ENCODE peak calls at places on chromosomes 16 and 17, in six cellular contexts. K, H, Q, J, E and V are unnamed samples.

GRCh38 chr16:85138825-85139627 is 26.8 kb upstream of the CIBAR2 start:
- DNase-seq in K (no peak), H (no peak), Q (no peak), J (no peak), E (no peak), V (no peak)

GRCh38 chr17:7556627-7557026 is 1.9 kb upstream of the TNFSF13 start:
- DNase-seq in K (no peak), H (no peak), Q (no peak), J (no peak), E (no peak), V (no peak)

GRCh38 chr16:11530171-11530940 is 56.4 kb downstream of the LITAF start:
- DNase-seq in K (no peak), H (no peak), Q (no peak), J (no peak), E (peak; percentile 21), V (no peak)

GRCh38 chr16:1533443-1533951 is at the start of gene TMEM204:
- DNase-seq in K (no peak), H (no peak), Q (no peak), J (no peak), E (peak; percentile 81), V (no peak)

GRCh38 chr16:53433930-53434435 is 288 bp upstream of the RBL2 start:
- DNase-seq in K (peak; percentile 68), H (peak; percentile 58), Q (no peak), J (no peak), E (no peak), V (no peak)

GRCh38 chr17:8360260-8360659 is 16.2 kb downstream of the KRABD2 start:
- DNase-seq in K (no peak), H (no peak), Q (no peak), J (no peak), E (no peak), V (no peak)

GRCh38 chr16:28984619-28985135 is at the start of gene LAT:
- DNase-seq in K (no peak), H (no peak), Q (no peak), J (no peak), E (peak; percentile 33), V (no peak)

GRCh38 chr16:10031473-10031872 is 150.8 kb downstream of the GRIN2A start:
- DNase-seq in K (peak; percentile 4), H (no peak), Q (no peak), J (no peak), E (no peak), V (no peak)

GRCh38 chr16:72536673-72537435 is 364.9 kb upstream of the PMFBP1 start:
- DNase-seq in K (no peak), H (no peak), Q (no peak), J (no peak), E (peak; percentile 10), V (peak; percentile 83)

GRCh38 chr16:2970563-2970962 is 1.4 kb downstream of the PAQR4 start:
- DNase-seq in K (no peak), H (no peak), Q (no peak), J (no peak), E (no peak), V (no peak)

GRCh38 chr16:79562166-79562823 is 38.2 kb downstream of the MAF start:
- DNase-seq in K (no peak), H (no peak), Q (no peak), J (no peak), E (no peak), V (no peak)

GRCh38 chr16:89863741-89864391 is 9.5 kb upstream of the TCF25 start:
- DNase-seq in K (no peak), H (no peak), Q (no peak), J (no peak), E (peak; percentile 25), V (peak; percentile 41)

GRCh38 chr17:68101075-68101991 is 65.8 kb downstream of the KPNA2 start:
- DNase-seq in K (peak; percentile 95), H (peak; percentile 92), Q (peak; percentile 25), J (peak; percentile 90), E (peak; percentile 86), V (peak; percentile 86)

GRCh38 chr17:68106085-68106484 is 70.5 kb downstream of the KPNA2 start:
- DNase-seq in K (no peak), H (no peak), Q (no peak), J (no peak), E (no peak), V (no peak)

GRCh38 chr17:68100000-68100641 is 64.6 kb downstream of the KPNA2 start:
- DNase-seq in K (no peak), H (no peak), Q (no peak), J (no peak), E (no peak), V (no peak)

GRCh38 chr17:68101992-68102758 is 66.6 kb downstream of the KPNA2 start:
- DNase-seq in K (peak; percentile 34), H (no peak), Q (no peak), J (no peak), E (peak; percentile 30), V (no peak)

DNA sequence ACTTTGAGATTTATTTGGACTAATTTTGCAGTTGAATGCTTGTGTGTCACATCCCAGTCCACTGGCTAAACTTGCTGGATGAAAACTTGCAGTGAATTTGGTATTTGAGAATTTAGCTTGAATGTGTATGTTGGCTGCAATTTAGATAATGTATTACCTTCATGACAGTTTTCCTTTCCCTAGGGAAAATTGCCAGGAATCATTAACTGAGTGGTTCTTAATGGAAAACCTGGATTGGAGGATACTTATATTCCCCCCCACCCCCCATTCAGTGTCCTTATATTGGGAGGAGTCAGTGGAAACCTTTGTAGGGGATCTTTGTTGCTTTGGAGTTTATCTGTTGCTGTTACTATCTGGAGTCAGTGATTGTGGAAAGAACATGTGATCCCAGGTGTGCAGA is 67.6 kb downstream of the KPNA2 start:
- DNase-seq in K (no peak), H (no peak), Q (no peak), J (no peak), E (no peak), V (no peak)
- H2AFZ ChIP-seq in K (peak overlapping the region; percentile 93), H (no peak overlapping the region), Q (peak overlapping the region; percentile 20), J (no peak overlapping the region), E (peak overlapping the region; percentile 97), V (no peak overlapping the region)

GRCh38 chr17:79299349-79299748 is 224.7 kb downstream of the ENGASE start:
- DNase-seq in K (no peak), H (no peak), Q (no peak), J (no peak), E (no peak), V (no peak)
- H3K4me1 ChIP-seq in K (no peaks in the 10 kb centered on the region), H (no peaks in the 10 kb centered on the region), Q (no peaks in the 10 kb centered on the region), J (no peaks in the 10 kb centered on the region), E (no peaks in the 10 kb centered on the region), V (no peaks in the 10 kb centered on the region)

GRCh38 chr17:17612085-17613022 is 20.8 kb upstream of the PEMT start:
- DNase-seq in K (no peak), H (no peak), Q (no peak), J (no peak), E (no peak), V (no peak)

GRCh38 chr17:17609121-17609520 is 17.6 kb upstream of the PEMT start:
- DNase-seq in K (peak; percentile 12), H (no peak), Q (no peak), J (no peak), E (no peak), V (no peak)

DNA sequence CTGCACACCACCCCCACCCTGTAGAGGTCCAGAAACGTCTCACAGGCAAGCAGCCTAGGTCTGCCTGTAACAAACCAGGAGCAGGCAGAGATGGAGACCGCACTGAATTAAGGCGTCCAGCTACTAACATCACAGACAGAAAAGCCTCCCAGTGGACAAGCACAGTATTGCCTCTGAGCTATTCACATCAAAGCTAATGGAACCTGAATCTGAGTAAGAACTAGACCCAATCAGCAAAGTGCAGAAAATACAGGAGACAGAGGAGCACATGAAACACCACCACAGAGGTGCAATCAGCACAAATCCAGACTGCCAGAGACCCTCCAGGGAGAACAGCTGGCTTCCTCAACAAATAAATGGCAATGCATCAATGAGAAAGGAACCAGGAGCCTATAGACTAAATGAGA is 22.2 kb upstream of the PEMT start:
- DNase-seq in K (peak; percentile 84), H (peak; percentile 70), Q (no peak), J (peak; percentile 78), E (peak; percentile 81), V (peak; percentile 42)
- H2AFZ ChIP-seq in K (peak overlapping the region; percentile 20), H (no peak overlapping the region), Q (no peak overlapping the region), J (peak overlapping the region; percentile 39), E (peak overlapping the region; percentile 8), V (no peak overlapping the region)

GRCh38 chr16:87471278-87472141 is 21.3 kb downstream of the ZCCHC14 start:
- DNase-seq in K (no peak), H (no peak), Q (no peak), J (no peak), E (peak; percentile 44), V (no peak)
- H3K4me1 ChIP-seq in K (peaks cover 3% of the 10 kb centered on the region), H (no peaks in the 10 kb centered on the region), Q (no peaks in the 10 kb centered on the region), J (peaks cover 5% of the 10 kb centered on the region), E (peaks cover 28% of the 10 kb centered on the region), V (no peaks in the 10 kb centered on the region)

GRCh38 chr16:82010649-82011048 is 621 bp downstream of the SDR42E1 start:
- DNase-seq in K (no peak), H (no peak), Q (no peak), J (no peak), E (no peak), V (no peak)
- H2AFZ ChIP-seq in K (no peak overlapping the region), H (no peak overlapping the region), Q (peak overlapping the region; percentile 100), J (no peak overlapping the region), E (no peak overlapping the region), V (no peak overlapping the region)

DNA sequence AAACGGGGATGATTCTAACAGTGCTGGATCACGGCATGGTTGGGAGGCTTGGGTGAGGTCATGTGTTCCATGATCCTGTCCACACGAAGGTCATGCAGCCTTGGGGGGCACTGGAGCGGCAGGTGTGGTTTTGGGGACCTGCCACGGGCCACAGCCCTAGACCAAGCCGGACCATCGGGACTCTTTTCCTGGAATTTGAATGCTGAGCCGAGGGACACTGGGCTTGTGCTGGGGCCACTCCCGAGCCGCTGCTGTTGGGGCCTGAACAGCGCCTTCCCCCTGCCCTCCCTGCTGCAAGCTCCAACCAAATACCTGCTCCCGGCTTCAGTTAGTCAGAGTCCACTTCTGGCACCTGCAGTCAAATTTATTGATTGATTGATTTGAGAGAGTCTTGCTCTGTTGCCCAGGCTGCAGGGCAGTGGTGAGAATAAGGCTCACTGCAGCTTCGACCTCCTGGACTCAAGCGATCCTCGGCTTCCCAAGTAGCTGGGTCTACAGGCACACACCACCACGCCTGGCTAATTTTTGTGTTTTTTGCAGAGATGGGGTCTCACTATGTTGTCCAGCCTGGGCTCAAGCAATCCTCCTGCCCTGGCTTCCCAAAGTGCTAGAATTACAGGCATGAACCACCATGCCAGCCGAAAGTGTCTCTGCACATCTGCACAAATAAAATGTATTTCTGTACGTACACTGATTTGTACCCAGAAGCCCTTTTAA is 37.2 kb upstream of the SLC38A10 start:
- DNase-seq in K (no peak), H (no peak), Q (no peak), J (no peak), E (no peak), V (no peak)
- H3K4me1 ChIP-seq in K (peaks cover 40% of the 10 kb centered on the region), H (peaks cover 65% of the 10 kb centered on the region), Q (peaks cover 35% of the 10 kb centered on the region), J (peaks cover 42% of the 10 kb centered on the region), E (peaks cover 14% of the 10 kb centered on the region), V (peaks cover 15% of the 10 kb centered on the region)

DNA sequence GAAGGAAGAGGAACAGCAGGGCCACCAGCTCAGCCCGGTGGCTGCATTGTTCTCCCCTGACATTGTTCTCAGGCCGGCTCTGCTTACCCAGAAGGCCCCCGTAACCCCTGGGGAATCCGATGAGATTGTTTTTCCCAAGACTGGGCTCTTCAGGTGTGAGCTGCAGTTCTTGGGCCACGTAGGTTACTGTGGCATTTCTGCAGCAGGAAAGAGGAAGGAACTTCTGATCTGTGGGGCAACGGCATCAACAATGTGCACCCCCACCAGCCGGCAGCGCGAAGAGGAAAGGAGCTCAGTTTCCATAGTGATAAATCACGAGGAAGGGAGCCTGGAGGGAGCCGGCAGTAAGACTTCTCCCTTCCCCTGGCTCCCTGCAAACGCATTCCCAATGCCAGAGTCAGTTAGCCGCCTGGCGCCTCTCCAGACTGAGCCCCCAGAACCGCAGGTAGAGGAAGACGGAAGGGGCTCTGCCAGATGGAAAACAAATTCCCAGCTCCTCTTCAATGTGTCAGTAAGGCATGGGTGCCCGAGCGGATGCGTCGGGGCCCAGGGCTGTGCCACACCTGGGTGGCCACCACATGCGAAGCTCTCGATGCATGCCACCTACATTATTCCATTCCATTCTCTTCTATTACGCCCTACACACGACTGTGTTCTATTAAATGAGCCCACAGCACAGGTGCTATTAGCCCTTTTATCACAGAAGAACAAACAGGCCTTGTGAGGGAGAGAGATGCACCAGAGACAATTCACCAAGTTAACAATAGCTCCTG is 21.5 kb upstream of the PECAM1 start:
- DNase-seq in K (no peak), H (no peak), Q (no peak), J (peak; percentile 67), E (peak; percentile 39), V (peak; percentile 48)
- H2AFZ ChIP-seq in K (no peak overlapping the region), H (no peak overlapping the region), Q (no peak overlapping the region), J (peak overlapping the region; percentile 92), E (peak overlapping the region; percentile 65), V (peak overlapping the region; percentile 75)